ENCODE peak calls at places on chromosomes 3 and 15, in five cellular contexts. One of them, this sample, is unnamed.

GRCh38 chr15:65082303-65082958 is 5.9 kb downstream of the KBTBD13 start:
- DNase-seq in glutamatergic neuron: peak
- DNase-seq in neural crest cell: no peak
- DNase-seq in WERI-Rb-1: peak
- DNase-seq in left lung: no peak
- DNase-seq in this sample: no peak

GRCh38 chr3:55721716-55722484 is 234.8 kb upstream of the WNT5A start:
- DNase-seq in glutamatergic neuron: no peak
- DNase-seq in neural crest cell: peak
- DNase-seq in WERI-Rb-1: peak
- DNase-seq in left lung: no peak
- DNase-seq in this sample: no peak

GRCh38 chr15:44535509-44536297 is 1.2 kb upstream of the EIF3J start:
- DNase-seq in glutamatergic neuron: peak
- DNase-seq in neural crest cell: no peak
- DNase-seq in WERI-Rb-1: peak
- DNase-seq in left lung: peak
- DNase-seq in this sample: no peak

GRCh38 chr3:31196881-31197364 is 302.5 kb upstream of the GADL1 start:
- DNase-seq in glutamatergic neuron: no peak
- DNase-seq in neural crest cell: no peak
- DNase-seq in WERI-Rb-1: no peak
- DNase-seq in left lung: no peak
- DNase-seq in this sample: no peak

GRCh38 chr3:72907851-72908620 is 20.2 kb downstream of the GXYLT2 start:
- DNase-seq in glutamatergic neuron: no peak
- DNase-seq in neural crest cell: no peak
- DNase-seq in WERI-Rb-1: no peak
- DNase-seq in left lung: no peak
- DNase-seq in this sample: no peak

GRCh38 chr3:10816019-10816862 is at the start of gene SLC6A11:
- DNase-seq in glutamatergic neuron: peak
- DNase-seq in neural crest cell: peak
- DNase-seq in WERI-Rb-1: peak
- DNase-seq in left lung: peak
- DNase-seq in this sample: no peak

GRCh38 chr3:61985020-61985419 is 388.3 kb downstream of the FEZF2 start:
- DNase-seq in glutamatergic neuron: no peak
- DNase-seq in neural crest cell: no peak
- DNase-seq in WERI-Rb-1: no peak
- DNase-seq in left lung: no peak
- DNase-seq in this sample: no peak

GRCh38 chr3:140910860-140911259 is 30.8 kb upstream of the SLC25A36 start:
- DNase-seq in glutamatergic neuron: peak
- DNase-seq in neural crest cell: no peak
- DNase-seq in WERI-Rb-1: no peak
- DNase-seq in left lung: no peak
- DNase-seq in this sample: no peak

GRCh38 chr3:22175899-22176298 is 424.9 kb upstream of the ZNF385D start:
- DNase-seq in glutamatergic neuron: no peak
- DNase-seq in neural crest cell: no peak
- DNase-seq in WERI-Rb-1: no peak
- DNase-seq in left lung: no peak
- DNase-seq in this sample: no peak

GRCh38 chr15:61681676-61682075 is 378.6 kb downstream of the VPS13C start:
- DNase-seq in glutamatergic neuron: no peak
- DNase-seq in neural crest cell: no peak
- DNase-seq in WERI-Rb-1: no peak
- DNase-seq in left lung: no peak
- DNase-seq in this sample: no peak

GRCh38 chr3:141385386-141386079 is 17.2 kb downstream of the ZBTB38 start:
- DNase-seq in glutamatergic neuron: no peak
- DNase-seq in neural crest cell: no peak
- DNase-seq in WERI-Rb-1: no peak
- DNase-seq in left lung: no peak
- DNase-seq in this sample: no peak

GRCh38 chr3:105877625-105877913 is 8.8 kb upstream of the CBLB start:
- DNase-seq in glutamatergic neuron: no peak
- DNase-seq in neural crest cell: no peak
- DNase-seq in WERI-Rb-1: no peak
- DNase-seq in left lung: no peak
- DNase-seq in this sample: no peak

GRCh38 chr3:54570008-54570407 is 357.9 kb downstream of the LRTM1 start:
- DNase-seq in glutamatergic neuron: no peak
- DNase-seq in neural crest cell: no peak
- DNase-seq in WERI-Rb-1: no peak
- DNase-seq in left lung: no peak
- DNase-seq in this sample: no peak

GRCh38 chr3:58560771-58561311 is 16.4 kb downstream of the FAM107A start:
- DNase-seq in glutamatergic neuron: no peak
- DNase-seq in neural crest cell: no peak
- DNase-seq in WERI-Rb-1: peak
- DNase-seq in left lung: no peak
- DNase-seq in this sample: no peak

GRCh38 chr3:123015596-123015995 is 12.0 kb downstream of the SEMA5B start:
- DNase-seq in glutamatergic neuron: no peak
- DNase-seq in neural crest cell: no peak
- DNase-seq in WERI-Rb-1: no peak
- DNase-seq in left lung: no peak
- DNase-seq in this sample: no peak

GRCh38 chr3:172096881-172097420 is 57.6 kb downstream of the FNDC3B start:
- DNase-seq in glutamatergic neuron: no peak
- DNase-seq in neural crest cell: no peak
- DNase-seq in WERI-Rb-1: no peak
- DNase-seq in left lung: no peak
- DNase-seq in this sample: no peak

GRCh38 chr3:187024561-187025226 is 94.4 kb downstream of the ST6GAL1 start:
- DNase-seq in glutamatergic neuron: no peak
- DNase-seq in neural crest cell: no peak
- DNase-seq in WERI-Rb-1: no peak
- DNase-seq in left lung: no peak
- DNase-seq in this sample: no peak

GRCh38 chr3:168574455-168575158 is 478.9 kb upstream of the GOLIM4 start:
- DNase-seq in glutamatergic neuron: no peak
- DNase-seq in neural crest cell: no peak
- DNase-seq in WERI-Rb-1: no peak
- DNase-seq in left lung: no peak
- DNase-seq in this sample: no peak

GRCh38 chr3:128701342-128702212 is 24.4 kb upstream of the RAB7A start:
- DNase-seq in glutamatergic neuron: no peak
- DNase-seq in neural crest cell: no peak
- DNase-seq in WERI-Rb-1: no peak
- DNase-seq in left lung: no peak
- DNase-seq in this sample: no peak
- TF ChIP-seq CTCF in glutamatergic neuron: no peak
- TF ChIP-seq CTCF in neural crest cell: no peak
- TF ChIP-seq CTCF in WERI-Rb-1: no peak
- TF ChIP-seq CTCF in left lung: no peak
- TF ChIP-seq CTCF in this sample: no peak

GRCh38 chr15:60076582-60077263 is 72.6 kb downstream of the FOXB1 start:
- DNase-seq in glutamatergic neuron: no peak
- DNase-seq in neural crest cell: peak
- DNase-seq in WERI-Rb-1: no peak
- DNase-seq in left lung: no peak
- DNase-seq in this sample: no peak

GRCh38 chr15:60081976-60082375 is 77.9 kb downstream of the FOXB1 start:
- DNase-seq in glutamatergic neuron: no peak
- DNase-seq in neural crest cell: no peak
- DNase-seq in WERI-Rb-1: no peak
- DNase-seq in left lung: no peak
- DNase-seq in this sample: no peak

GRCh38 chr15:60077581-60078359 is 73.7 kb downstream of the FOXB1 start:
- DNase-seq in glutamatergic neuron: no peak
- DNase-seq in neural crest cell: no peak
- DNase-seq in WERI-Rb-1: no peak
- DNase-seq in left lung: no peak
- DNase-seq in this sample: no peak

GRCh38 chr15:60076055-60076454 is 71.9 kb downstream of the FOXB1 start:
- DNase-seq in glutamatergic neuron: no peak
- DNase-seq in neural crest cell: no peak
- DNase-seq in WERI-Rb-1: no peak
- DNase-seq in left lung: no peak
- DNase-seq in this sample: no peak

DNA sequence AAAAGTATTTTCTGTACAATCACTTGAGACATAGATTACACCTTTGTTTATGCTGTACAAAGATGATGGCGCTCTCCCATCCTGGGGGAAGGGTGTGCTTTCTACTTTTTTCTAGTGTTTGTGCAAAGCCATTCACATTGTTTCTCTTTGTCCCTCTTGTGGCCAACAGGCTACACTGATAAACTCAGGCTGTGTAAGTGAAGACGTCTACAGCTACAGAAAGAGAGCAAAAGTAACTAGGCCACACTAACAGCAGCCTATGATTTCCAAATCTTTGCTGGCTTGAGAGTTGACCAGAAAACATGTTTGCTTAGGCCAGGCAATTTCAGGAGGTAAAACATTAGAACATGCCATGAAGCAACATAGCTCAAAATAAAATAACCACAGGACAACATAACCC is 75.1 kb downstream of the FOXB1 start:
- DNase-seq in glutamatergic neuron: no peak
- DNase-seq in neural crest cell: no peak
- DNase-seq in WERI-Rb-1: no peak
- DNase-seq in left lung: no peak
- DNase-seq in this sample: no peak
- TF ChIP-seq CTCF in glutamatergic neuron: peak
- TF ChIP-seq CTCF in neural crest cell: peak
- TF ChIP-seq CTCF in WERI-Rb-1: peak
- TF ChIP-seq CTCF in left lung: no peak
- TF ChIP-seq CTCF in this sample: no peak

GRCh38 chr3:86969500-86970189 is 21.3 kb downstream of the VGLL3 start:
- DNase-seq in glutamatergic neuron: no peak
- DNase-seq in neural crest cell: no peak
- DNase-seq in WERI-Rb-1: peak
- DNase-seq in left lung: no peak
- DNase-seq in this sample: no peak
- TF ChIP-seq CTCF in glutamatergic neuron: peak
- TF ChIP-seq CTCF in neural crest cell: peak
- TF ChIP-seq CTCF in WERI-Rb-1: peak
- TF ChIP-seq CTCF in left lung: peak
- TF ChIP-seq CTCF in this sample: peak

GRCh38 chr3:49104427-49105291 is at the start of gene QARS1:
- DNase-seq in glutamatergic neuron: peak
- DNase-seq in neural crest cell: peak
- DNase-seq in WERI-Rb-1: peak
- DNase-seq in left lung: peak
- DNase-seq in this sample: peak
- TF ChIP-seq CTCF in glutamatergic neuron: no peak
- TF ChIP-seq CTCF in neural crest cell: no peak
- TF ChIP-seq CTCF in WERI-Rb-1: no peak
- TF ChIP-seq CTCF in left lung: no peak
- TF ChIP-seq CTCF in this sample: no peak

DNA sequence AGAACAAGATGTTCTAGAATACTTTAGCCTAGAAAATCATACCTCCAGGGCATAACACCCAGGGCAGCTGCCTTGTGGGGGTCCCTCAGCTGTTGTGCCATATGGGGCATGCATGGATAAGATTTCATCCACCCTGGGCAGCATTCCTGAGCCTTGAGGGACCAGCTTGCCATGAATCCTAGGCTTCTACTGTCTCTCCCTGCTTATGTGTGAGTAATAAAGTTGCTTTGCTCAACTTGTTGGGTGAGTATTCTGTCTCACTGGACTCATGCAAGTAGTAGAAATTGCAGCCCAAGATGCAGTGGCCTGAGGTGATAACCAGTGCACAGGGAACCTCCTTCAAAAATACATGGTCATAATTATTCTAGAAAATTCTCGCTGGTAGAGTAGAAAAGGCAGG is 52.1 kb upstream of the EPHB1 start:
- DNase-seq in glutamatergic neuron: no peak
- DNase-seq in neural crest cell: no peak
- DNase-seq in WERI-Rb-1: no peak
- DNase-seq in left lung: no peak
- DNase-seq in this sample: no peak
- TF ChIP-seq CTCF in glutamatergic neuron: no peak
- TF ChIP-seq CTCF in neural crest cell: no peak
- TF ChIP-seq CTCF in WERI-Rb-1: no peak
- TF ChIP-seq CTCF in left lung: no peak
- TF ChIP-seq CTCF in this sample: no peak

GRCh38 chr15:70566047-70566835 is 197.1 kb downstream of the UACA start:
- DNase-seq in glutamatergic neuron: no peak
- DNase-seq in neural crest cell: no peak
- DNase-seq in WERI-Rb-1: no peak
- DNase-seq in left lung: no peak
- DNase-seq in this sample: no peak
- TF ChIP-seq CTCF in glutamatergic neuron: no peak
- TF ChIP-seq CTCF in neural crest cell: no peak
- TF ChIP-seq CTCF in WERI-Rb-1: no peak
- TF ChIP-seq CTCF in left lung: no peak
- TF ChIP-seq CTCF in this sample: no peak